ENCODE peak calls at places on chromosomes 7 and 10, in four cellular contexts. K is GM23338, C is OCI-LY7, V is SK-N-SH. Z is an unnamed sample. For H3K9me2, the result is how much of the 10 kb centered on the place peaks cover.

GRCh38 chr10:113914936-113915335 is 60.5 kb downstream of the NHLRC2 start:
- DNase-seq in V (no peak), C (no peak), K (no peak), Z (no peak)

GRCh38 chr10:116679351-116679750 is 58.6 kb downstream of the PNLIPRP2 start:
- DNase-seq in V (no peak), K (no peak), C (no peak), Z (no peak)

GRCh38 chr7:124552217-124552616 is 213.4 kb downstream of the GPR37 start:
- DNase-seq in C (no peak), V (no peak), K (no peak), Z (no peak)

GRCh38 chr10:124735491-124736286 is 8.5 kb downstream of the FAM53B start:
- DNase-seq in K (no peak), C (no peak), V (no peak), Z (no peak)

GRCh38 chr10:3472705-3473078 is 300.1 kb upstream of the PITRM1 start:
- DNase-seq in C (no peak), V (no peak), K (no peak), Z (no peak)

GRCh38 chr7:98250789-98251188 is 1.2 kb downstream of the TECPR1 start:
- DNase-seq in C (peak), V (no peak), K (peak), Z (peak)

GRCh38 chr10:89651916-89652573 is 7.0 kb upstream of the PANK1 start:
- DNase-seq in V (no peak), K (no peak), C (peak), Z (no peak)

GRCh38 chr7:78114993-78115392 is 316.4 kb downstream of the PHTF2 start:
- DNase-seq in K (no peak), C (no peak), V (no peak), Z (no peak)

GRCh38 chr7:80247144-80247543 is 112.5 kb downstream of the GNAI1 start:
- DNase-seq in V (no peak), C (no peak), K (no peak), Z (no peak)

GRCh38 chr10:107971973-107972372 is 807.5 kb upstream of the SORCS1 start:
- DNase-seq in K (no peak), V (no peak), C (no peak), Z (peak)

GRCh38 chr10:62853710-62854109 is 37.5 kb upstream of the EGR2 start:
- DNase-seq in V (no peak), C (no peak), K (peak), Z (no peak)

GRCh38 chr10:92200564-92200963 is 90.3 kb downstream of the CPEB3 start:
- DNase-seq in V (no peak), C (no peak), K (no peak), Z (no peak)

GRCh38 chr7:120926943-120927346 is 23.6 kb upstream of the ING3 start:
- DNase-seq in V (no peak), K (peak), C (no peak), Z (no peak)

GRCh38 chr7:131202451-131202850 is 125.2 kb upstream of the MKLN1 start:
- DNase-seq in K (no peak), C (no peak), V (no peak), Z (no peak)
- H3K9me2 ChIP-seq in K (under half), C (under half), V (under half), Z (under half)

GRCh38 chr10:8844141-8844540 is 789.7 kb downstream of the GATA3 start:
- DNase-seq in K (no peak), V (no peak), C (no peak), Z (no peak)
- H3K9me2 ChIP-seq in K (under half), V (under half), C (under half), Z (under half)

GRCh38 chr10:5827841-5828240 is 14.6 kb upstream of the GDI2 start:
- DNase-seq in V (no peak), C (no peak), K (no peak), Z (no peak)
- H3K9me2 ChIP-seq in V (under half), C (under half), K (under half), Z (under half)

GRCh38 chr7:23277359-23277989 is 21.7 kb upstream of the MALSU1 start:
- DNase-seq in V (peak), K (peak), C (peak), Z (peak)

GRCh38 chr7:23275906-23276305 is 23.2 kb upstream of the MALSU1 start:
- DNase-seq in V (no peak), K (no peak), C (no peak), Z (no peak)

GRCh38 chr7:23276381-23276780 is 22.8 kb upstream of the MALSU1 start:
- DNase-seq in K (peak), C (peak), V (no peak), Z (no peak)

GRCh38 chr7:23279819-23280525 is 19.2 kb upstream of the MALSU1 start:
- DNase-seq in C (no peak), V (no peak), K (no peak), Z (no peak)

GRCh38 chr7:23276947-23277346 is 22.2 kb upstream of the MALSU1 start:
- DNase-seq in C (no peak), V (no peak), K (no peak), Z (no peak)
- H3K9me2 ChIP-seq in C (under half), V (under half), K (under half), Z (under half)